ENCODE peak calls at places on chromosomes 13 and 19, in four cellular contexts. W is cardiac muscle cell; D is stimulated activated CD8-positive, alpha-beta memory T cell treated with anti-CD3 and anti-CD28 coated beads, Interleukin-15, amount 100 ng/mL, for 24 hours; P is fibroblast of pulmonary artery. A is an unnamed sample.

GRCh38 chr19:52896431-52897148 is 845 bp downstream of the ZNF320 start:
- DNase-seq in D (no peak), W (peak), P (peak), A (peak)

GRCh38 chr13:62964522-62964921 is 1548.9 kb upstream of the PCDH20 start:
- DNase-seq in P (no peak), W (no peak), D (no peak), A (no peak)

GRCh38 chr19:33750587-33751385 is 45.9 kb upstream of the KCTD15 start:
- DNase-seq in P (no peak), W (no peak), D (no peak), A (no peak)

GRCh38 chr19:588093-588742 is 1.5 kb upstream of the HCN2 start:
- DNase-seq in W (peak), P (peak), D (no peak), A (peak)

GRCh38 chr19:8922591-8922990 is 87.6 kb downstream of the MUC16 start:
- DNase-seq in P (no peak), W (no peak), D (no peak), A (no peak)

GRCh38 chr13:54845351-54845965 is 1816.8 kb downstream of the OLFM4 start:
- DNase-seq in D (no peak), W (no peak), P (no peak), A (no peak)

GRCh38 chr13:26628706-26629105 is 71.2 kb downstream of the WASF3 start:
- DNase-seq in P (peak), D (no peak), W (peak), A (peak)

GRCh38 chr13:29956771-29957170 is 106.4 kb upstream of the UBL3 start:
- DNase-seq in W (no peak), D (no peak), P (no peak), A (no peak)

GRCh38 chr19:2305974-2306806 is 1.8 kb downstream of the LINGO3 start:
- DNase-seq in P (no peak), D (no peak), W (no peak), A (no peak)

GRCh38 chr19:1451916-1452801 is 2.2 kb downstream of the APC2 start:
- DNase-seq in D (no peak), W (no peak), P (no peak), A (no peak)

GRCh38 chr19:9040131-9040530 is 29.9 kb upstream of the MUC16 start:
- DNase-seq in D (no peak), P (no peak), W (no peak), A (no peak)

GRCh38 chr19:44891016-44891882 is at the start of gene TOMM40:
- DNase-seq in D (peak), W (no peak), P (peak), A (no peak)

GRCh38 chr19:33098023-33098652 is 17.2 kb downstream of the GPATCH1 start:
- DNase-seq in W (no peak), P (no peak), D (no peak), A (no peak)

GRCh38 chr13:64471916-64472315 is 2758.2 kb downstream of the PCDH9 start:
- DNase-seq in P (peak), D (no peak), W (peak), A (peak)

GRCh38 chr13:89267734-89268133 is 1596.6 kb downstream of the SLITRK5 start:
- DNase-seq in D (no peak), P (no peak), W (no peak), A (no peak)

GRCh38 chr19:18589380-18590272 is 1.0 kb downstream of the REX1BD start:
- DNase-seq in D (peak), P (peak), W (peak), A (peak)

GRCh38 chr13:111963031-111963430 is 103.9 kb upstream of the SOX1 start:
- DNase-seq in W (no peak), D (no peak), P (no peak), A (no peak)

GRCh38 chr13:113155201-113155600 is 3.2 kb upstream of the PROZ start:
- DNase-seq in W (no peak), D (no peak), P (no peak), A (no peak)

GRCh38 chr13:52162279-52163101 is 3.1 kb upstream of the NEK3 start:
- DNase-seq in D (no peak), P (peak), W (peak), A (peak)

GRCh38 chr13:44220948-44221347 is 152.7 kb upstream of the SERP2 start:
- DNase-seq in D (no peak), W (no peak), P (no peak), A (no peak)

GRCh38 chr13:27125357-27126282 is 46.0 kb downstream of the USP12 start:
- DNase-seq in W (no peak), D (no peak), P (no peak), A (no peak)

GRCh38 chr19:35712910-35713845 is 4.6 kb upstream of the KMT2B start:
- DNase-seq in D (peak), W (no peak), P (no peak), A (no peak)

GRCh38 chr19:2494447-2495129 is 18.7 kb downstream of the GADD45B start:
- DNase-seq in D (no peak), W (peak), P (peak), A (peak)

GRCh38 chr13:43432948-43433347 is 353.8 kb downstream of the ENOX1 start:
- DNase-seq in W (no peak), D (no peak), P (no peak), A (no peak)

GRCh38 chr19:800360-801029 is 3.2 kb downstream of the PTBP1 start:
- DNase-seq in P (no peak), W (peak), D (no peak), A (peak)

GRCh38 chr19:29606420-29606747 is 301 bp downstream of the POP4 start:
- DNase-seq in D (no peak), P (no peak), W (no peak), A (no peak)

GRCh38 chr13:95906999-95907398 is 146.2 kb downstream of the UGGT2 start:
- DNase-seq in D (no peak), W (no peak), P (no peak), A (no peak)

GRCh38 chr19:41882568-41883462 is at the start of gene ARHGEF1:
- DNase-seq in P (no peak), D (no peak), W (peak), A (no peak)

GRCh38 chr13:23705578-23705977 is 135.4 kb downstream of the TNFRSF19 start:
- DNase-seq in D (no peak), W (peak), P (peak), A (peak)

GRCh38 chr19:10136936-10137335 is 17.2 kb upstream of the EIF3G start:
- DNase-seq in P (no peak), W (no peak), D (no peak), A (no peak)

GRCh38 chr19:35734889-35735288 is 7.4 kb downstream of the IGFLR1 start:
- DNase-seq in W (no peak), P (no peak), D (no peak), A (no peak)

GRCh38 chr13:30829145-30829544 is 76.9 kb upstream of the MEDAG start:
- DNase-seq in P (peak), D (no peak), W (peak), A (peak)

GRCh38 chr19:36646746-36647145 is 19.9 kb downstream of the ZNF461 start:
- DNase-seq in D (no peak), P (no peak), W (no peak), A (no peak)

A was measured in fibroblast of the aortic adventitia.